ENCODE peak calls at places on chromosomes 4 and X, in seven cellular contexts. One of them, this sample, is unnamed.

GRCh38 chr4:83340692-83341343 is 6.2 kb upstream of the HPSE start:
- DNase-seq in mammary epithelial cell: no peak
- DNase-seq in cardiac muscle cell: no peak
- DNase-seq in ovary: no peak
- DNase-seq in heart right ventricle: no peak
- DNase-seq in tibial nerve: no peak
- DNase-seq in CD8-positive, alpha-beta T cell: peak
- DNase-seq in this sample: no peak

GRCh38 chrX:341541-342101 is 23.0 kb upstream of the GTPBP6 start:
- DNase-seq in mammary epithelial cell: no peak
- DNase-seq in cardiac muscle cell: no peak
- DNase-seq in ovary: no peak
- DNase-seq in heart right ventricle: no peak
- DNase-seq in tibial nerve: no peak
- DNase-seq in CD8-positive, alpha-beta T cell: no peak
- DNase-seq in this sample: peak

GRCh38 chr4:8328456-8328855 is 58.9 kb downstream of the HTRA3 start:
- DNase-seq in mammary epithelial cell: no peak
- DNase-seq in cardiac muscle cell: no peak
- DNase-seq in ovary: no peak
- DNase-seq in heart right ventricle: no peak
- DNase-seq in tibial nerve: no peak
- DNase-seq in CD8-positive, alpha-beta T cell: no peak
- DNase-seq in this sample: peak

GRCh38 chrX:106035064-106035463 is 3.5 kb downstream of the SERPINA7 start:
- DNase-seq in mammary epithelial cell: no peak
- DNase-seq in cardiac muscle cell: peak
- DNase-seq in ovary: no peak
- DNase-seq in heart right ventricle: no peak
- DNase-seq in tibial nerve: no peak
- DNase-seq in CD8-positive, alpha-beta T cell: no peak
- DNase-seq in this sample: no peak

GRCh38 chr4:101667348-101667747 is 123.2 kb upstream of the BANK1 start:
- DNase-seq in mammary epithelial cell: no peak
- DNase-seq in cardiac muscle cell: no peak
- DNase-seq in ovary: no peak
- DNase-seq in heart right ventricle: no peak
- DNase-seq in tibial nerve: no peak
- DNase-seq in CD8-positive, alpha-beta T cell: no peak
- DNase-seq in this sample: no peak

GRCh38 chr4:103105558-103106356 is 6.1 kb upstream of the BDH2 start:
- DNase-seq in mammary epithelial cell: no peak
- DNase-seq in cardiac muscle cell: peak
- DNase-seq in ovary: no peak
- DNase-seq in heart right ventricle: no peak
- DNase-seq in tibial nerve: no peak
- DNase-seq in CD8-positive, alpha-beta T cell: no peak
- DNase-seq in this sample: no peak

GRCh38 chr4:20422398-20422797 is 170.7 kb downstream of the SLIT2 start:
- DNase-seq in mammary epithelial cell: peak
- DNase-seq in cardiac muscle cell: peak
- DNase-seq in ovary: peak
- DNase-seq in heart right ventricle: peak
- DNase-seq in tibial nerve: no peak
- DNase-seq in CD8-positive, alpha-beta T cell: no peak
- DNase-seq in this sample: no peak

GRCh38 chrX:25198891-25199290 is 183.1 kb upstream of the ARX start:
- DNase-seq in mammary epithelial cell: no peak
- DNase-seq in cardiac muscle cell: no peak
- DNase-seq in ovary: peak
- DNase-seq in heart right ventricle: no peak
- DNase-seq in tibial nerve: no peak
- DNase-seq in CD8-positive, alpha-beta T cell: no peak
- DNase-seq in this sample: no peak

GRCh38 chrX:47217121-47217851 is 1.2 kb upstream of the CDK16 start:
- DNase-seq in mammary epithelial cell: peak
- DNase-seq in cardiac muscle cell: peak
- DNase-seq in ovary: no peak
- DNase-seq in heart right ventricle: peak
- DNase-seq in tibial nerve: no peak
- DNase-seq in CD8-positive, alpha-beta T cell: no peak
- DNase-seq in this sample: no peak

GRCh38 chrX:40933132-40934078 is 151.8 kb upstream of the USP9X start:
- DNase-seq in mammary epithelial cell: no peak
- DNase-seq in cardiac muscle cell: peak
- DNase-seq in ovary: no peak
- DNase-seq in heart right ventricle: peak
- DNase-seq in tibial nerve: no peak
- DNase-seq in CD8-positive, alpha-beta T cell: no peak
- DNase-seq in this sample: no peak

GRCh38 chr4:32148120-32148666 is 1428.0 kb downstream of the PCDH7 start:
- DNase-seq in mammary epithelial cell: peak
- DNase-seq in cardiac muscle cell: peak
- DNase-seq in ovary: no peak
- DNase-seq in heart right ventricle: no peak
- DNase-seq in tibial nerve: no peak
- DNase-seq in CD8-positive, alpha-beta T cell: no peak
- DNase-seq in this sample: no peak

GRCh38 chrX:130715299-130715698 is 187.7 kb downstream of the ENOX2 start:
- DNase-seq in mammary epithelial cell: peak
- DNase-seq in cardiac muscle cell: peak
- DNase-seq in ovary: no peak
- DNase-seq in heart right ventricle: no peak
- DNase-seq in tibial nerve: no peak
- DNase-seq in CD8-positive, alpha-beta T cell: no peak
- DNase-seq in this sample: no peak

GRCh38 chrX:100410901-100411801 is 1.1 kb upstream of the PCDH19 start:
- DNase-seq in mammary epithelial cell: no peak
- DNase-seq in cardiac muscle cell: no peak
- DNase-seq in ovary: no peak
- DNase-seq in heart right ventricle: no peak
- DNase-seq in tibial nerve: no peak
- DNase-seq in CD8-positive, alpha-beta T cell: no peak
- DNase-seq in this sample: no peak

GRCh38 chrX:115350696-115351408 is 61.3 kb downstream of the LUZP4 start:
- DNase-seq in mammary epithelial cell: no peak
- DNase-seq in cardiac muscle cell: no peak
- DNase-seq in ovary: no peak
- DNase-seq in heart right ventricle: no peak
- DNase-seq in tibial nerve: no peak
- DNase-seq in CD8-positive, alpha-beta T cell: no peak
- DNase-seq in this sample: no peak

GRCh38 chr4:3716034-3716875 is 49.9 kb upstream of the ADRA2C start:
- DNase-seq in mammary epithelial cell: no peak
- DNase-seq in cardiac muscle cell: no peak
- DNase-seq in ovary: no peak
- DNase-seq in heart right ventricle: no peak
- DNase-seq in tibial nerve: no peak
- DNase-seq in CD8-positive, alpha-beta T cell: no peak
- DNase-seq in this sample: no peak

GRCh38 chr4:56210397-56210796 is 176.9 kb downstream of the AASDH start:
- DNase-seq in mammary epithelial cell: no peak
- DNase-seq in cardiac muscle cell: no peak
- DNase-seq in ovary: no peak
- DNase-seq in heart right ventricle: no peak
- DNase-seq in tibial nerve: no peak
- DNase-seq in CD8-positive, alpha-beta T cell: no peak
- DNase-seq in this sample: no peak

GRCh38 chr4:2761035-2761923 is 5.1 kb upstream of the TNIP2 start:
- DNase-seq in mammary epithelial cell: no peak
- DNase-seq in cardiac muscle cell: peak
- DNase-seq in ovary: no peak
- DNase-seq in heart right ventricle: no peak
- DNase-seq in tibial nerve: no peak
- DNase-seq in CD8-positive, alpha-beta T cell: no peak
- DNase-seq in this sample: no peak

GRCh38 chr4:155800685-155801343 is 42.0 kb downstream of the GUCY1B1 start:
- DNase-seq in mammary epithelial cell: no peak
- DNase-seq in cardiac muscle cell: no peak
- DNase-seq in ovary: no peak
- DNase-seq in heart right ventricle: no peak
- DNase-seq in tibial nerve: no peak
- DNase-seq in CD8-positive, alpha-beta T cell: no peak
- DNase-seq in this sample: no peak

GRCh38 chr4:155799794-155800123 is 40.9 kb downstream of the GUCY1B1 start:
- DNase-seq in mammary epithelial cell: no peak
- DNase-seq in cardiac muscle cell: no peak
- DNase-seq in ovary: no peak
- DNase-seq in heart right ventricle: no peak
- DNase-seq in tibial nerve: no peak
- DNase-seq in CD8-positive, alpha-beta T cell: no peak
- DNase-seq in this sample: no peak

GRCh38 chr4:155794589-155794988 is 35.8 kb downstream of the GUCY1B1 start:
- DNase-seq in mammary epithelial cell: no peak
- DNase-seq in cardiac muscle cell: no peak
- DNase-seq in ovary: no peak
- DNase-seq in heart right ventricle: no peak
- DNase-seq in tibial nerve: no peak
- DNase-seq in CD8-positive, alpha-beta T cell: no peak
- DNase-seq in this sample: no peak

GRCh38 chr4:155799106-155799793 is 40.4 kb downstream of the GUCY1B1 start:
- DNase-seq in mammary epithelial cell: no peak
- DNase-seq in cardiac muscle cell: no peak
- DNase-seq in ovary: no peak
- DNase-seq in heart right ventricle: no peak
- DNase-seq in tibial nerve: no peak
- DNase-seq in CD8-positive, alpha-beta T cell: no peak
- DNase-seq in this sample: no peak

GRCh38 chr4:155796031-155796430 is 37.2 kb downstream of the GUCY1B1 start:
- DNase-seq in mammary epithelial cell: no peak
- DNase-seq in cardiac muscle cell: peak
- DNase-seq in ovary: no peak
- DNase-seq in heart right ventricle: no peak
- DNase-seq in tibial nerve: no peak
- DNase-seq in CD8-positive, alpha-beta T cell: no peak
- DNase-seq in this sample: no peak
- TF ChIP-seq CTCF in mammary epithelial cell: peak
- TF ChIP-seq CTCF in cardiac muscle cell: peak
- TF ChIP-seq CTCF in ovary: no peak
- TF ChIP-seq CTCF in heart right ventricle: no peak
- TF ChIP-seq CTCF in tibial nerve: no peak
- TF ChIP-seq CTCF in CD8-positive, alpha-beta T cell: no peak
- TF ChIP-seq CTCF in this sample: peak

GRCh38 chr4:174522183-174523002 is at the start of gene HPGD:
- DNase-seq in mammary epithelial cell: peak
- DNase-seq in cardiac muscle cell: no peak
- DNase-seq in ovary: no peak
- DNase-seq in heart right ventricle: peak
- DNase-seq in tibial nerve: no peak
- DNase-seq in CD8-positive, alpha-beta T cell: peak
- DNase-seq in this sample: peak
- H3K4me3 ChIP-seq in mammary epithelial cell: peak
- H3K4me3 ChIP-seq in cardiac muscle cell: peak
- H3K4me3 ChIP-seq in ovary: peak
- H3K4me3 ChIP-seq in heart right ventricle: peak
- H3K4me3 ChIP-seq in tibial nerve: peak
- H3K4me3 ChIP-seq in CD8-positive, alpha-beta T cell: peak
- H3K4me3 ChIP-seq in this sample: peak

DNA sequence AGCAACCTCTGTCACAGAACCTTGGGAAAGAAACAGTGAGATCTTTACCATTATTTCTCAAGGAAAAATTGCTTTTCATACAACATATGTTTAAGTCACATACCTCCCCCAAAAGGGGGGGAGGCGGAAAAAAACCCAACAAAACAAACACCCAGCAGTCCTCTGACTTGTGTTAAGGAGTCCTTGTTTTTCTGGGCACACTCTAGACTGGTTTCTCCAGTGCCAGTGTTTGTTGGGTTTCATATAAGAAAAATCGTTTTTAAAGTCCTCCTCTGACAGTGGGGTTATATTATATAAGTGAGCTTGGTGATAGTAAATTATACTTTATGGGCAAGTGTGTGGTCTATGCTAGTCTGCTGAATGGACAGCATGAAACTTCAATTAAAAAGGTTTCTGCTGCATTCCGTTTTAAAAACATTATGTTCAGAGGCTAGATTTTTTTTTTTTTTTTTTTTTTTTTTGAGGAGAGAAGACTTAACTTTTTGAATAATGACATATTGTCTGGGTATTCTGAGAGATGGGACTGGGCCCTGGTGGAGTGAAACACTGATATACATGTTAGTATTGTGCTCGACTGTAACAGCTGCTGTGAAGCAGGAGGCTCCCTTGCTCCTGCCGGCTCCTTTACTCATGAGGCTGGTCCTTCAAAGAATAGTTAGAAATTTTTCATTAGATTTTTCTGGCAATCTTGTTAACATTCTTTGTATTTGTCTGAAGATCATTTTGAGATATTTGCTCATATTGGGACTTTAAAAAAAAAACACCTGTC is 73.1 kb downstream of the TMEM131L start:
- DNase-seq in mammary epithelial cell: no peak
- DNase-seq in cardiac muscle cell: no peak
- DNase-seq in ovary: no peak
- DNase-seq in heart right ventricle: no peak
- DNase-seq in tibial nerve: no peak
- DNase-seq in CD8-positive, alpha-beta T cell: no peak
- DNase-seq in this sample: no peak
- H3K27ac ChIP-seq in mammary epithelial cell: no peak
- H3K27ac ChIP-seq in cardiac muscle cell: no peak
- H3K27ac ChIP-seq in ovary: no peak
- H3K27ac ChIP-seq in heart right ventricle: no peak
- H3K27ac ChIP-seq in tibial nerve: peak
- H3K27ac ChIP-seq in CD8-positive, alpha-beta T cell: no peak
- H3K27ac ChIP-seq in this sample: peak

GRCh38 chrX:68175569-68175968 is 257.7 kb downstream of the OPHN1 start:
- DNase-seq in mammary epithelial cell: peak
- DNase-seq in cardiac muscle cell: peak
- DNase-seq in ovary: no peak
- DNase-seq in heart right ventricle: no peak
- DNase-seq in tibial nerve: no peak
- DNase-seq in CD8-positive, alpha-beta T cell: no peak
- DNase-seq in this sample: no peak

GRCh38 chrX:68180501-68181061 is 252.7 kb downstream of the OPHN1 start:
- DNase-seq in mammary epithelial cell: no peak
- DNase-seq in cardiac muscle cell: no peak
- DNase-seq in ovary: no peak
- DNase-seq in heart right ventricle: no peak
- DNase-seq in tibial nerve: no peak
- DNase-seq in CD8-positive, alpha-beta T cell: no peak
- DNase-seq in this sample: no peak

GRCh38 chrX:68177542-68177941 is 255.8 kb downstream of the OPHN1 start:
- DNase-seq in mammary epithelial cell: peak
- DNase-seq in cardiac muscle cell: peak
- DNase-seq in ovary: no peak
- DNase-seq in heart right ventricle: no peak
- DNase-seq in tibial nerve: no peak
- DNase-seq in CD8-positive, alpha-beta T cell: no peak
- DNase-seq in this sample: no peak

GRCh38 chrX:68183612-68184214 is 249.6 kb downstream of the OPHN1 start:
- DNase-seq in mammary epithelial cell: no peak
- DNase-seq in cardiac muscle cell: peak
- DNase-seq in ovary: no peak
- DNase-seq in heart right ventricle: no peak
- DNase-seq in tibial nerve: no peak
- DNase-seq in CD8-positive, alpha-beta T cell: no peak
- DNase-seq in this sample: no peak

GRCh38 chrX:68179355-68179754 is 253.9 kb downstream of the OPHN1 start:
- DNase-seq in mammary epithelial cell: no peak
- DNase-seq in cardiac muscle cell: no peak
- DNase-seq in ovary: no peak
- DNase-seq in heart right ventricle: no peak
- DNase-seq in tibial nerve: no peak
- DNase-seq in CD8-positive, alpha-beta T cell: no peak
- DNase-seq in this sample: no peak
- TF ChIP-seq CTCF in mammary epithelial cell: no peak
- TF ChIP-seq CTCF in cardiac muscle cell: no peak
- TF ChIP-seq CTCF in ovary: no peak
- TF ChIP-seq CTCF in heart right ventricle: no peak
- TF ChIP-seq CTCF in tibial nerve: no peak
- TF ChIP-seq CTCF in CD8-positive, alpha-beta T cell: no peak
- TF ChIP-seq CTCF in this sample: no peak

GRCh38 chrX:2628751-2629315 is 62.3 kb upstream of the CD99 start:
- DNase-seq in mammary epithelial cell: no peak
- DNase-seq in cardiac muscle cell: no peak
- DNase-seq in ovary: no peak
- DNase-seq in heart right ventricle: no peak
- DNase-seq in tibial nerve: no peak
- DNase-seq in CD8-positive, alpha-beta T cell: no peak
- DNase-seq in this sample: no peak
- H3K4me3 ChIP-seq in mammary epithelial cell: no peak
- H3K4me3 ChIP-seq in cardiac muscle cell: no peak
- H3K4me3 ChIP-seq in ovary: no peak
- H3K4me3 ChIP-seq in heart right ventricle: no peak
- H3K4me3 ChIP-seq in tibial nerve: no peak
- H3K4me3 ChIP-seq in CD8-positive, alpha-beta T cell: peak
- H3K4me3 ChIP-seq in this sample: no peak